ENCODE peak calls at places on chromosomes 11 and 22, in seven cellular contexts. N is A549, F is IMR-90, A is suprapubic skin, Q is stomach, X is transverse colon, W is K562. R is an unnamed sample.

GRCh38 chr11:16356751-16357365 is 512 bp upstream of the SOX6 start:
- DNase-seq in N (no peak), W (no peak), A (no peak), X (no peak), F (peak), Q (no peak), R (no peak)

GRCh38 chr22:44761025-44761424 is 8.7 kb downstream of the ARHGAP8 start:
- DNase-seq in N (no peak), Q (no peak), W (no peak), A (no peak), X (no peak), F (no peak), R (no peak)

GRCh38 chr22:50403701-50404101 is 60.6 kb downstream of the PPP6R2 start:
- DNase-seq in N (no peak), X (peak), A (no peak), W (no peak), Q (peak), F (no peak), R (peak)

GRCh38 chr22:23404689-23405365 is 175.3 kb downstream of the IGLL1 start:
- DNase-seq in W (no peak), Q (peak), X (no peak), F (peak), A (peak), N (no peak), R (no peak)

GRCh38 chr11:108112059-108112458 is 9.3 kb upstream of the ACAT1 start:
- DNase-seq in F (peak), W (no peak), Q (no peak), X (no peak), N (no peak), A (no peak), R (no peak)

GRCh38 chr11:28728666-28729065 is 620.5 kb downstream of the METTL15 start:
- DNase-seq in W (no peak), N (no peak), F (no peak), Q (no peak), X (no peak), A (no peak), R (no peak)

GRCh38 chr11:92399702-92400101 is 175.1 kb downstream of the FAT3 start:
- DNase-seq in A (no peak), W (no peak), Q (no peak), N (no peak), F (no peak), X (no peak), R (no peak)

GRCh38 chr11:130651266-130651855 is 202.9 kb downstream of the ADAMTS15 start:
- DNase-seq in Q (no peak), X (no peak), W (no peak), F (no peak), N (no peak), A (no peak), R (peak)

GRCh38 chr11:70948416-70948815 is 304.0 kb downstream of the SHANK2 start:
- DNase-seq in A (no peak), N (no peak), Q (no peak), X (no peak), F (no peak), W (no peak), R (no peak)

GRCh38 chr11:64092119-64092760 is 56.5 kb downstream of the FLRT1 start:
- DNase-seq in A (no peak), W (peak), Q (no peak), X (no peak), N (no peak), F (no peak), R (no peak)

GRCh38 chr11:44943696-44944095 is 7.0 kb downstream of the TP53I11 start:
- DNase-seq in N (no peak), A (no peak), Q (no peak), F (no peak), X (no peak), W (no peak), R (no peak)

GRCh38 chr22:19504900-19505734 is 19.1 kb downstream of the CLDN5 start:
- DNase-seq in F (no peak), Q (no peak), N (no peak), W (no peak), A (no peak), X (no peak), R (no peak)

GRCh38 chr11:126816655-126817054 is 183.9 kb downstream of the KIRREL3 start:
- DNase-seq in N (no peak), Q (peak), A (no peak), W (no peak), F (no peak), X (no peak), R (no peak)

GRCh38 chr11:13073119-13073981 is 64.2 kb downstream of the RASSF10 start:
- DNase-seq in Q (no peak), N (peak), W (no peak), X (no peak), F (peak), A (no peak), R (no peak)

GRCh38 chr22:31715157-31715778 is 34.7 kb downstream of the PRR14L start:
- DNase-seq in F (no peak), N (no peak), X (no peak), Q (no peak), W (no peak), A (no peak), R (no peak)

GRCh38 chr11:57471496-57471895 is 11.2 kb downstream of the RTN4RL2 start:
- DNase-seq in X (no peak), F (no peak), N (no peak), W (no peak), A (no peak), Q (peak), R (no peak)

GRCh38 chr11:112511906-112512305 is 251.2 kb upstream of the PLET1 start:
- DNase-seq in Q (no peak), W (no peak), N (no peak), X (no peak), A (no peak), F (no peak), R (no peak)

GRCh38 chr11:131694526-131695424 is 324.4 kb downstream of the NTM start:
- DNase-seq in F (peak), W (peak), Q (peak), N (peak), X (peak), A (no peak), R (peak)

GRCh38 chr11:124891390-124891861 is 6.2 kb downstream of the ROBO4 start:
- DNase-seq in W (no peak), N (no peak), A (no peak), X (no peak), F (no peak), Q (no peak), R (no peak)

GRCh38 chr11:124893781-124894401 is 3.8 kb downstream of the ROBO4 start:
- DNase-seq in X (no peak), Q (no peak), F (no peak), W (no peak), A (no peak), N (no peak), R (no peak)

GRCh38 chr11:124892131-124892530 is 5.5 kb downstream of the ROBO4 start:
- DNase-seq in F (no peak), N (no peak), W (no peak), Q (no peak), X (no peak), A (no peak), R (no peak)

GRCh38 chr11:124894606-124895430 is 2.8 kb downstream of the ROBO4 start:
- DNase-seq in Q (no peak), N (no peak), W (no peak), A (no peak), F (no peak), X (no peak), R (no peak)

GRCh38 chr11:124892750-124893454 is 4.8 kb downstream of the ROBO4 start:
- DNase-seq in Q (no peak), X (no peak), F (no peak), N (no peak), A (no peak), W (no peak), R (peak)
- H3K4me3 ChIP-seq in Q (no peak), X (no peak), F (no peak), N (no peak), A (no peak), W (no peak), R (no peak)

DNA sequence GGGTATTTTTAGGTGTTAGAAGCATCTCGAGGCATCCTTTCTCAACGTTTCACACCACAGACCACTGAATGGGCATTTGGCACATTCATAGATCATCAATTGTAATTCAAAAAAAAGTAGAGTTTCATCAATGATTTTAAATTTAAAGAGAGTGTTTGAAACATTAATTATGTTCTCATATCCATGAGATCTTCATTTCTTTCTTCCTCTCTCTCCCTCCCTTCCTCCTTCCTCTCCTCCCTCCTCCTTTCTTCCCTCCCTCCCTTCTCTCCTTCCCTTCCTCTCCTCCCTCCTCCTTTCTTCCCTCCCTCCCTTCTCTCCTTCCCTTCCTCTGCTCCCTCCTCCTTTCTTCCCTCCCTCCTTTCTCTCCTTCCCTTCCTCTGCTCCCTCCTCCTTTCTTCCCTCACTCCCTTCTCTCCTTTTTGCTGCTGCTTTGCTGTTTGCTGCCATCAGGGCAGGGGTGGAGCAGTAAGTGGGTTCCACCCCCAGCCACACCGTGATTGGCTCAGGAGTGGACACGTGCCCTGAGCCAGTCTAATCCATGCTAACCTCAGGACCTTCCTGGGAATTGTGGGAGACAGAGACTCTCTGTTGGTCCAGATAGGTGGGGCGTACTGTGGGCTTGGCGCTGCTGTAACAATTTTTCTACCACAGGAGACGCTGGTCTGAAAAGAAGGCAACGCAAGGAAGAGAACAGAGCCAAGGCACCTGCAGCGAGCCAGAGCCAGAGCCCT is 33.8 kb upstream of the APOBEC3A start:
- DNase-seq in Q (peak), A (peak), F (peak), N (peak), W (peak), X (peak), R (peak)
- TF ChIP-seq POLR2A in Q (no peak), A (no peak), F (no peak), N (peak), W (no peak), X (peak), R (no peak)

DNA sequence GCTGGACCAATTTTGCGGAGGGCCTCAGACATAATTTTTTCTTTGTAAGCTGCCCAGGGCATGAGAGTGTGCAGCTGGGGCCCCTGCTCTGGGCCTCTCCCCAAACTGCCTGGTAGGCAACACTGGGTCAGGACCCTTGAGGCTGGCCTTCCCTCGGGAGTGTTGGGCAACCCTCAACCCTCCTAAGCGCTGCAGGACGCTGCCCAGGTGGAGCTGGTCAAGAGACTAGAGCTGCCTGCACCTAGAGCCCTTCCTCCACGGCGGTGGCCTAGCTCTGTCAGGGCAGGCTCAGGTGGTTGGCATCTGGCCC is 505 bp upstream of the TMEM132A start:
- DNase-seq in X (no peak), F (no peak), A (no peak), W (no peak), Q (no peak), N (no peak), R (no peak)
- H3K4me3 ChIP-seq in X (no peak), F (no peak), A (peak), W (no peak), Q (peak), N (peak), R (no peak)

DNA sequence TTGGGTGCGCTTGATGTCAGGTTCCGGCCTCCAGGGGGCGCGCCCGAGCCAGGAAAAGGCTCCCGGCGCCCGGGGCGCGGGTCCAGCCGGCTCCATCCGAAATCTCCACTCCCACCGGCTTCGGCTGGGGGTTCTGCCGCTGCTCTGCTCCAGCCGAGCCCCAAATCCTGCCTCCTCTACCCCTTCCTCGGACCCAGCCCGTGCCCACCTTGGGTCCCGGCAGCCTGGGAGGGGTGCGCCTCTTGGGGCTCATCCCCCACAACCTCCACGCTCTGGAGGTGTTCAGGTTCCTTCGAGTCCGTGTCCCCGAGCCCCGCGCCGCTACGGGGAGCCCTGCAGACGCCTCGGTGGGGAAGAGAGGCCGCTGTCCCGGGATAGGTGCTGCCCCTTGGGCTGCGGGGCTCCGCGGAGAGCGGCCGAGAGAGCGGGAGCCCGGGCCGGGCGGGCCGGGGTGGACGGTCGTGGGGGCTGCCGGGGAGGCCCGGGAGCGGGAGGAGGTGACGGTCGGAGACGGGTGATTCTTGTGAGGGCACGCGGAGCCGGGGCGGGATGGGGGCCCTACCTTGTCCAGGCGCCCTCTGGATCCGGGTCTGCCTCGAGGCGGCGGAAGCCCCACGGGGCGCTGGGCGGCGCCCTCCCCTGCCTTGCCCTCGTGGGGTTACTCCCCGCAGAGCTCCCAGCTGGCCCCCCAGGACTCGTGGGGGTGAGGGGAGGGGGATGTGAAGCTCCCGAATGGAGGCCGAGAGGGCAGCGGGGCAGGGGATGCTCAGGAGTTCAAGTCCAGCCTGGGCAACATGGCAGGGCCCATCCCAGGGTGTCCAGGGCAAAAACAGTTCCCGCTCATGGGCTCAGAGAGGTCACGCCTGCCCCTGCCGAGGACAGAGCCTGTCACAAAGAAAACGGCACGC is 13.2 kb upstream of the CYB5R3 start:
- DNase-seq in X (peak), N (peak), A (peak), F (peak), W (peak), Q (peak), R (peak)
- TF ChIP-seq POLR2A in X (no peak), N (no peak), A (no peak), F (peak), W (peak), Q (no peak), R (no peak)

DNA sequence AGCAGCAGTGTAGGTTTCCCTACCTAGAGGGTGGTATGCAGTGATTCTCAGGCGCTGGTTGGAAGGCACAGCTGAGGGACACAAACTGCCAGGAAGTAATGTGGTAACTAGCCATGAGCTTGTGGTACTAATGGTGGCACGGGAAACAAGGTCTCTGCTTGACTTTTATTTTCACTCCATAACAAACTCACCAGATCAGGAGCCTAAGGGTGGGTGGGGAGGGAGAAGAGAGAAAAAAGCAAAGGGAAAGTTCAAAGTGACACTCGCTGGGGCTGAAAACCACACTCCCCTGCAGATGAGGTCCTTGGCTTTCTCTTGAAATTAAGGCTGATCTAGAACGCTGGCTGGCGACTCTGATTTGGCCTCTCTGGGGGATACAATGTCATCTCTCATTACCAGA is 22.0 kb downstream of the TRAF6 start:
- DNase-seq in A (no peak), W (no peak), F (no peak), Q (no peak), N (no peak), X (no peak), R (no peak)
- H3K4me3 ChIP-seq in A (no peak), W (no peak), F (no peak), Q (no peak), N (no peak), X (no peak), R (no peak)

R was measured in lower leg skin.